ENCODE peak calls at places on chromosomes 3 and 15, in six cellular contexts. One of them, this sample, is unnamed.

GRCh38 chr3:66035763-66036477 is 2.8 kb downstream of the MAGI1 start:
- DNase-seq in AG08396: no peak
- DNase-seq in activated CD4-positive, alpha-beta T cell treated with anti-CD3 and anti-CD28 coated beads, Interleukin-2, amount 50 U/mL, for 1 hour: no peak
- DNase-seq in posterior cingulate gyrus: no peak
- DNase-seq in foreskin fibroblast: no peak
- DNase-seq in right cardiac atrium: no peak
- DNase-seq in this sample: no peak

GRCh38 chr3:94303266-94303665 is 240.4 kb downstream of the NSUN3 start:
- DNase-seq in AG08396: no peak
- DNase-seq in activated CD4-positive, alpha-beta T cell treated with anti-CD3 and anti-CD28 coated beads, Interleukin-2, amount 50 U/mL, for 1 hour: no peak
- DNase-seq in posterior cingulate gyrus: no peak
- DNase-seq in foreskin fibroblast: no peak
- DNase-seq in right cardiac atrium: no peak
- DNase-seq in this sample: no peak

GRCh38 chr3:141939759-141940158 is 63.3 kb downstream of the ATP1B3 start:
- DNase-seq in AG08396: no peak
- DNase-seq in activated CD4-positive, alpha-beta T cell treated with anti-CD3 and anti-CD28 coated beads, Interleukin-2, amount 50 U/mL, for 1 hour: no peak
- DNase-seq in posterior cingulate gyrus: peak; percentile 24
- DNase-seq in foreskin fibroblast: no peak
- DNase-seq in right cardiac atrium: no peak
- DNase-seq in this sample: no peak

GRCh38 chr15:48641416-48641815 is 4.1 kb downstream of the FBN1 start:
- DNase-seq in AG08396: no peak
- DNase-seq in activated CD4-positive, alpha-beta T cell treated with anti-CD3 and anti-CD28 coated beads, Interleukin-2, amount 50 U/mL, for 1 hour: no peak
- DNase-seq in posterior cingulate gyrus: peak; percentile 86
- DNase-seq in foreskin fibroblast: peak; percentile 39
- DNase-seq in right cardiac atrium: no peak
- DNase-seq in this sample: no peak

GRCh38 chr3:63768415-63768814 is 50.7 kb upstream of the C3orf49 start:
- DNase-seq in AG08396: no peak
- DNase-seq in activated CD4-positive, alpha-beta T cell treated with anti-CD3 and anti-CD28 coated beads, Interleukin-2, amount 50 U/mL, for 1 hour: no peak
- DNase-seq in posterior cingulate gyrus: no peak
- DNase-seq in foreskin fibroblast: no peak
- DNase-seq in right cardiac atrium: no peak
- DNase-seq in this sample: no peak

GRCh38 chr3:149004622-149005021 is 13.3 kb downstream of the GYG1 start:
- DNase-seq in AG08396: no peak
- DNase-seq in activated CD4-positive, alpha-beta T cell treated with anti-CD3 and anti-CD28 coated beads, Interleukin-2, amount 50 U/mL, for 1 hour: no peak
- DNase-seq in posterior cingulate gyrus: no peak
- DNase-seq in foreskin fibroblast: peak; percentile 26
- DNase-seq in right cardiac atrium: no peak
- DNase-seq in this sample: no peak

GRCh38 chr15:70033109-70033508 is 64.6 kb downstream of the TLE3 start:
- DNase-seq in AG08396: no peak
- DNase-seq in activated CD4-positive, alpha-beta T cell treated with anti-CD3 and anti-CD28 coated beads, Interleukin-2, amount 50 U/mL, for 1 hour: no peak
- DNase-seq in posterior cingulate gyrus: no peak
- DNase-seq in foreskin fibroblast: no peak
- DNase-seq in right cardiac atrium: no peak
- DNase-seq in this sample: no peak

GRCh38 chr3:18153571-18154173 is 271.5 kb downstream of the SATB1 start:
- DNase-seq in AG08396: peak; percentile 22
- DNase-seq in activated CD4-positive, alpha-beta T cell treated with anti-CD3 and anti-CD28 coated beads, Interleukin-2, amount 50 U/mL, for 1 hour: no peak
- DNase-seq in posterior cingulate gyrus: no peak
- DNase-seq in foreskin fibroblast: peak; percentile 69
- DNase-seq in right cardiac atrium: no peak
- DNase-seq in this sample: no peak

GRCh38 chr3:134373278-134373941 is 837 bp downstream of the AMOTL2 start:
- DNase-seq in AG08396: peak; percentile 87
- DNase-seq in activated CD4-positive, alpha-beta T cell treated with anti-CD3 and anti-CD28 coated beads, Interleukin-2, amount 50 U/mL, for 1 hour: no peak
- DNase-seq in posterior cingulate gyrus: peak; percentile 96
- DNase-seq in foreskin fibroblast: peak; percentile 91
- DNase-seq in right cardiac atrium: peak; percentile 87
- DNase-seq in this sample: no peak